ENCODE peak calls at places on chromosome 12, in six cellular contexts. C is lower lobe of right lung, I is A549, L is left ventricle myocardium inferior, V is AG04450, T is fibroblast of pulmonary artery. P is an unnamed sample.

GRCh38 chr12:104578453-104578852 is 121.7 kb downstream of the CHST11 start:
- DNase-seq in V (no peak), C (no peak), L (no peak), I (peak; percentile 63), T (peak; percentile 55), P (peak; percentile 47)

GRCh38 chr12:101372431-101372830 is 35.1 kb downstream of the ARL1 start:
- DNase-seq in V (no peak), T (no peak), C (no peak), L (no peak), I (no peak), P (no peak)

GRCh38 chr12:51593539-51593938 is 2.5 kb downstream of the SCN8A start:
- DNase-seq in C (no peak), I (no peak), T (peak; percentile 75), L (no peak), V (peak; percentile 43), P (peak; percentile 43)

GRCh38 chr12:132723015-132723763 is 12.5 kb downstream of the PGAM5 start:
- DNase-seq in L (peak; percentile 62), T (peak; percentile 13), I (no peak), C (no peak), V (no peak), P (no peak)

GRCh38 chr12:34598851-34599529 is 576.7 kb downstream of the ALG10 start:
- DNase-seq in L (no peak), V (no peak), I (no peak), T (no peak), C (peak; percentile 24), P (no peak)

GRCh38 chr12:117574655-117575054 is 213.2 kb upstream of the NOS1 start:
- DNase-seq in L (no peak), T (no peak), C (no peak), V (no peak), I (no peak), P (no peak)

GRCh38 chr12:75725505-75726120 is 214.2 kb upstream of the KRR1 start:
- DNase-seq in V (no peak), C (no peak), I (peak; percentile 80), L (no peak), T (peak; percentile 60), P (no peak)

GRCh38 chr12:31954925-31955678 is 4.1 kb upstream of the RESF1 start:
- DNase-seq in T (no peak), V (no peak), L (no peak), C (no peak), I (no peak), P (no peak)

GRCh38 chr12:48199784-48200198 is 3.3 kb downstream of the OR10AD1 start:
- DNase-seq in T (peak; percentile 50), L (no peak), V (peak; percentile 43), C (no peak), I (peak; percentile 72), P (no peak)

GRCh38 chr12:19692091-19692490 is 252.8 kb downstream of the AEBP2 start:
- DNase-seq in C (no peak), V (no peak), L (no peak), I (no peak), T (no peak), P (no peak)

GRCh38 chr12:126355346-126355745 is 1290.1 kb downstream of the AACS start:
- DNase-seq in L (no peak), V (no peak), T (no peak), I (no peak), C (no peak), P (no peak)

GRCh38 chr12:44581642-44582242 is 294.4 kb downstream of the NELL2 start:
- DNase-seq in V (no peak), I (no peak), L (no peak), C (no peak), T (no peak), P (no peak)

GRCh38 chr12:8912910-8913309 is 1.4 kb upstream of the PHC1 start:
- DNase-seq in L (no peak), C (no peak), I (peak; percentile 26), T (no peak), V (no peak), P (no peak)

GRCh38 chr12:74334770-74335169 is 202.9 kb upstream of the ATXN7L3B start:
- DNase-seq in V (no peak), T (peak; percentile 44), I (peak; percentile 41), C (no peak), L (no peak), P (peak; percentile 29)

GRCh38 chr12:108103087-108103486 is 26.0 kb upstream of the WSCD2 start:
- DNase-seq in I (no peak), T (no peak), L (no peak), V (no peak), C (no peak), P (no peak)

GRCh38 chr12:56243731-56244181 is 13.9 kb downstream of the SLC39A5 start:
- DNase-seq in T (no peak), V (no peak), L (no peak), I (no peak), C (no peak), P (no peak)

GRCh38 chr12:50353869-50354593 is 42.4 kb downstream of the FAM186A start:
- DNase-seq in V (no peak), T (peak; percentile 26), C (no peak), L (no peak), I (no peak), P (peak; percentile 9)

GRCh38 chr12:4107436-4107878 is 166.1 kb upstream of the CCND2 start:
- DNase-seq in T (peak; percentile 64), C (no peak), L (no peak), V (peak; percentile 8), I (peak; percentile 51), P (peak; percentile 34)

GRCh38 chr12:70829070-70829469 is 91.5 kb downstream of the PTPRR start:
- DNase-seq in V (no peak), T (no peak), C (no peak), I (no peak), L (no peak), P (no peak)

GRCh38 chr12:43840338-43840737 is 4.5 kb downstream of the TMEM117 start:
- DNase-seq in V (no peak), C (no peak), L (no peak), T (no peak), I (no peak), P (no peak)

GRCh38 chr12:116537149-116537904 is 21.9 kb upstream of the MAP1LC3B2 start:
- DNase-seq in I (no peak), T (no peak), C (no peak), V (no peak), L (no peak), P (no peak)

GRCh38 chr12:14854586-14855163 is 11.3 kb upstream of the ART4 start:
- DNase-seq in V (no peak), I (no peak), T (no peak), C (no peak), L (no peak), P (no peak)
- H3K4me3 ChIP-seq in V (no peak overlapping the region), I (no peak overlapping the region), T (no peak overlapping the region), C (no peak overlapping the region), L (no peak overlapping the region), P (no peak overlapping the region)

GRCh38 chr12:27336254-27336653 is 3.6 kb downstream of the BMAL2 start:
- DNase-seq in T (no peak), C (no peak), L (no peak), V (no peak), I (no peak), P (no peak)
- H3K4me3 ChIP-seq in T (no peak overlapping the region), C (no peak overlapping the region), L (no peak overlapping the region), V (no peak overlapping the region), I (no peak overlapping the region), P (no peak overlapping the region)

DNA sequence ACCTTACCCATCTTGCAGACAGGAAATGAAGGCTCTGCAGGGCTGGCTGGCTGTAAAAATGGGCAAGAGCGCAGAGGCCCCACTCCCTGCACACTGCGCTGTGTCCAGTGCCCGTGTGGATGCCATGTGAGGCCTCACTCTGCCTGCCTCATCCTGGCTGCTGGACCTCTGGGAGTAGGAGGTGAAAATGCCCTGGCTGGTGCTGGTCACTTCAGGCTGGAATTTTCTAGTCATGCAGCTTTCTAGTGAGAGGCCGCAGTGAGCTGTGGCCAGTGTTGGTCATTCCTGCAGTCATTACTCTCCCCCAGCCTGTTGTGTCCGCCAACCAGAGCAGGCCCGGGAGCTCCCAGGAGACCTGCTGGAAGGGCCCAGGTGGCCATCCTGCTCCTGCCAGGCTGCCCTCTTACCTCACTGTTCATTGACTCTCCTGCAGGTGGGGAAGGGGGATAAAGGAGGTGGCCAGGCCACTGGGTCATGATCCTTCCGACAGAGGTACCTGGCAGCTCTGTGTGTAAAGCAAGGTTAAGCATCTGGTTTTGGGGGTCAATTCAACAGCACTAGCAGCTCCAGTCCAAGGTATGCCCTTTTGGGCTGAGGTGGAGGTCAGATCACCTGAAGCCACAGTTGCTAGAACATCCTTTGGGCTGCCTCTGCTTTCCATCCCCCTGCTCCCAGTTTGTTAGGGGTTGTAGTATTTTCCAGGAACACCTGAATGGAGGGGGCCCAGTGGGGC is 39.8 kb downstream of the SH2B3 start:
- DNase-seq in T (no peak), V (no peak), L (no peak), C (no peak), I (no peak), P (no peak)
- H3K4me3 ChIP-seq in T (no peak overlapping the region), V (no peak overlapping the region), L (peak overlapping the region; percentile 24), C (no peak overlapping the region), I (no peak overlapping the region), P (no peak overlapping the region)

GRCh38 chr12:2097617-2098016 is 44.8 kb downstream of the CACNA1C start:
- DNase-seq in C (no peak), T (no peak), V (no peak), L (no peak), I (no peak), P (no peak)

GRCh38 chr12:2092354-2092753 is 39.6 kb downstream of the CACNA1C start:
- DNase-seq in T (no peak), L (no peak), I (no peak), C (no peak), V (no peak), P (no peak)

GRCh38 chr12:2094597-2094996 is 41.8 kb downstream of the CACNA1C start:
- DNase-seq in I (no peak), V (no peak), T (peak; percentile 35), C (no peak), L (no peak), P (no peak)

GRCh38 chr12:2095878-2096277 is 43.1 kb downstream of the CACNA1C start:
- DNase-seq in C (no peak), I (no peak), L (no peak), T (no peak), V (no peak), P (no peak)

DNA sequence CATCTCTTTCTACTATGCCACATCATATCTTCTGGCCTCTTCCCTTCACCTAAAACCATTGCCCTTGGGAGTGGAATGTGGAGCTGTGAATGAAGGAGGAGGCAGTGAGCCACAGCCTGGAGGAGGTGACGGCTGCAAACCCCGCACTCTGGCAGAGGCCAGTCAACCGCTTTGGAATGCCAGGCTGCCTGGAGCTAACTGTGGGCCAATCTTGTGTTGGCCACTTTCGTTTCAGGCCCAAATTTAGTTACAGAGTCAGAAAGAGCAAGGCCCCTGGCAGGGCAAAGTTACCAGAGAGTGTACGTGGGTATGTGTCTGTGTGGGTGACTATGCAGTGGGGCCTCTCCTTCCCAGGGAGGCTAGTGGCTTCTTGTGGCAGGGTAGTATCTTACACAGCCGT is 40.1 kb downstream of the CACNA1C start:
- DNase-seq in T (no peak), I (no peak), C (no peak), V (no peak), L (peak; percentile 61), P (no peak)
- H3K4me3 ChIP-seq in T (no peak overlapping the region), I (no peak overlapping the region), C (no peak overlapping the region), V (no peak overlapping the region), L (no peak overlapping the region), P (no peak overlapping the region)

GRCh38 chr12:29690728-29691127 is 93.0 kb downstream of the TMTC1 start:
- DNase-seq in I (no peak), C (no peak), L (no peak), T (no peak), V (no peak), P (no peak)
- H3K4me3 ChIP-seq in I (no peak overlapping the region), C (no peak overlapping the region), L (no peak overlapping the region), T (no peak overlapping the region), V (no peak overlapping the region), P (no peak overlapping the region)

GRCh38 chr12:39616251-39616650 is 3.4 kb downstream of the ABCD2 start:
- DNase-seq in L (no peak), I (no peak), T (no peak), V (no peak), C (no peak), P (no peak)
- H3K4me3 ChIP-seq in L (peak overlapping the region; percentile 68), I (no peak overlapping the region), T (no peak overlapping the region), V (no peak overlapping the region), C (no peak overlapping the region), P (no peak overlapping the region)